ENCODE peak calls at places on chromosomes 1 and 21, in nine cellular contexts. C is breast epithelium, Z is MM.1S, X is GM23338, P is cardiac muscle cell, F is hepatocyte, L is fibroblast of pulmonary artery, V is GM13977, Q is left lung. G is an unnamed sample.

GRCh38 chr1:109773203-109773899 is 9.6 kb upstream of the EPS8L3 start:
- DNase-seq in C (peak; percentile 81), Z (peak; percentile 68), X (peak; percentile 86), P (peak; percentile 91), F (peak; percentile 93), L (peak; percentile 92), V (peak; percentile 82), Q (peak; percentile 86), G (peak; percentile 87)

GRCh38 chr1:23526329-23527041 is 4.5 kb downstream of the E2F2 start:
- DNase-seq in C (no peak), Z (peak; percentile 41), X (no peak), P (no peak), F (no peak), L (no peak), V (no peak), Q (no peak), G (no peak)

GRCh38 chr1:209229494-209230059 is 353.9 kb upstream of the CAMK1G start:
- DNase-seq in C (no peak), Z (no peak), X (no peak), P (no peak), F (no peak), L (no peak), V (no peak), Q (no peak), G (no peak)

GRCh38 chr1:184624051-184624450 is 130.6 kb downstream of the EDEM3 start:
- DNase-seq in C (no peak), Z (no peak), X (no peak), P (no peak), F (no peak), L (no peak), V (no peak), Q (no peak), G (no peak)

GRCh38 chr21:42691901-42692559 is 38.6 kb downstream of the PDE9A start:
- DNase-seq in C (no peak), Z (no peak), X (no peak), P (no peak), F (no peak), L (no peak), V (no peak), Q (peak; percentile 58), G (peak; percentile 67)

GRCh38 chr1:206714331-206715058 is 29.8 kb downstream of the MAPKAPK2 start:
- DNase-seq in C (no peak), Z (peak; percentile 88), X (no peak), P (no peak), F (peak; percentile 66), L (no peak), V (no peak), Q (no peak), G (no peak)

GRCh38 chr1:201649776-201650607 is 111.1 kb downstream of the NAV1 start:
- DNase-seq in C (peak; percentile 66), Z (no peak), X (peak; percentile 92), P (peak; percentile 88), F (peak; percentile 88), L (peak; percentile 77), V (no peak), Q (peak; percentile 93), G (peak; percentile 96)

GRCh38 chr1:66728021-66728420 is 24.2 kb upstream of the DYNLT5 start:
- DNase-seq in C (no peak), Z (no peak), X (no peak), P (no peak), F (no peak), L (peak; percentile 56), V (no peak), Q (no peak), G (no peak)

GRCh38 chr21:41611966-41612606 is 104.1 kb upstream of the TMPRSS2 start:
- DNase-seq in C (no peak), Z (peak; percentile 81), X (peak; percentile 73), P (no peak), F (peak; percentile 77), L (peak; percentile 29), V (peak; percentile 50), Q (no peak), G (no peak)

GRCh38 chr1:2151252-2151651 is 43.3 kb downstream of the FAAP20 start:
- DNase-seq in C (no peak), Z (no peak), X (no peak), P (no peak), F (no peak), L (peak; percentile 11), V (no peak), Q (no peak), G (no peak)

GRCh38 chr1:155479205-155479604 is 83.4 kb downstream of the ASH1L start:
- DNase-seq in C (no peak), Z (no peak), X (no peak), P (no peak), F (no peak), L (peak; percentile 59), V (no peak), Q (no peak), G (no peak)

GRCh38 chr1:24094554-24094953 is 17.4 kb downstream of the MYOM3 start:
- DNase-seq in C (no peak), Z (no peak), X (peak; percentile 33), P (peak; percentile 21), F (no peak), L (no peak), V (no peak), Q (no peak), G (no peak)

GRCh38 chr1:60277269-60277668 is 203.7 kb upstream of the C1orf87 start:
- DNase-seq in C (no peak), Z (no peak), X (no peak), P (no peak), F (no peak), L (no peak), V (no peak), Q (no peak), G (no peak)

GRCh38 chr1:23810818-23811420 is 10.4 kb upstream of the GALE start:
- DNase-seq in C (no peak), Z (peak; percentile 70), X (peak; percentile 86), P (peak; percentile 41), F (peak; percentile 65), L (peak; percentile 54), V (peak; percentile 70), Q (no peak), G (no peak)

DNA sequence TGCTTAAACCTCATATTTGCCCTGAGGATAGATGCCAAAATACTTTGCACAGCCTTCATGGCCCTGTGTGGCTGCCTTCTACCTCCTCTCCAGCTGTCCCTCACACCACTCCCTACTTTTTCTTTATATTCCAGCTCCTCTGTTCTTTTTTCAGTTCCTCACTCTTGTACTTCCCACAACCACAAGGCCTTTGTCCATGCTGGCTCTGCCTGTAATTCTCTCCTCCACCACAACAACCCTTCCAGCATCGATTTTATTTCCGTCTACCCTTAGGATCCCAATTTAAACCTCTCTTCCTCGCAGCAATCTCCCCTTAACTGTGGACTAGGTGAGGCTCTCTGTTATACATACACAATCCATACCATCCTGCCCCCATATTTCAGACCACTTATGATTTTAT is 90.3 kb upstream of the ZC3H11B start:
- DNase-seq in C (no peak), Z (peak; percentile 4), X (peak; percentile 32), P (no peak), F (no peak), L (no peak), V (no peak), Q (no peak), G (no peak)
- TF ChIP-seq CTCF in C (no peak), Z (no peak), X (peak; percentile 18), P (no peak), F (no peak), L (no peak), V (no peak), Q (no peak), G (no peak)

DNA sequence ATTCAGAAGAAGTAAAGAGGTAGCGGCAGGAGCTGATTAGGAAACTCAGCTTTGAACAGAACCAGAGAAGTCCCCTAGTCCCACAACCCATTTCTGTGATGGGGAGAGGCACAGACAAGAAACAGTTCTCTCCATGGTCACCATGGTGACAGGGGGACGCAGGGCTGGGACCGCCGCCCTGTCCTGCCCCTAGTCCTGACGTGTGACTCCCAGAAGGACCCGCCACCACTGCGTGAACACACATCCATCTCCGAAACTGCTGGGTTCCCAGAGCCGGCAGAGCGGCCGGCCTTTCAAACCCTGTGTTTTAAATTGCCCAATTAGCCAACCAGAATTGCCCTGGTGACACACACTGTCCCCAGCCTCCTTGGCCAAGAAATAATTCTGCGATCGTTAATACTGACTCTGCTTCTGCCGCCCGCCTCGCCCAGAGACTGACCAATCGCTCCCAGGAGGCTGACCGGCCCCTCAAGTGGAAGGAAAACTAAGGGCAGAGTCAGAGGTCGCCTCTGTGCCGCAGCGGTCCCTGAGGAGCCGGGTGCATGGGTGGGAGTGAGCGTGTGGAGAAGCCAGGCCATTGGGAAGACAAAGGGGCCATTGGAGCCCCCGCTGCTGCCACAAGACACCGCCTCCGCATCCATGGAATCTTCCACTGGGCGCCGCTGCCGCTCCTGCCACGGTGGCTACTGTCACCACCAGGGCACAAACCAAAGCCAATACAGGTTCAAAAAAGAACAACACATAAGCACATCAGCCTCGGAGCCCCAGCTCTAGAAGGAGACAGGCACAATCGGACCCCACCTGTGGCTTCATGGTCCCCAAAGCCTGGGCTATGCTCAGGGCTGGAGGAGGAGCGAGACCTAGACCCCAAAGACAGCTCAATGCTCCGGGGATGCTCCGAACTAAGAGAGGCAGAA is 273.3 kb downstream of the NPHP4 start:
- DNase-seq in C (no peak), Z (no peak), X (no peak), P (no peak), F (no peak), L (no peak), V (no peak), Q (no peak), G (no peak)
- TF ChIP-seq CTCF in C (no peak), Z (no peak), X (no peak), P (no peak), F (no peak), L (no peak), V (no peak), Q (no peak), G (no peak)

GRCh38 chr1:31230378-31230777 is 9.3 kb downstream of the NKAIN1 start:
- DNase-seq in C (no peak), Z (no peak), X (peak; percentile 30), P (no peak), F (no peak), L (no peak), V (no peak), Q (no peak), G (no peak)
- TF ChIP-seq CTCF in C (no peak), Z (no peak), X (no peak), P (no peak), F (no peak), L (no peak), V (no peak), Q (no peak), G (no peak)

GRCh38 chr1:13697738-13698137 is 2.2 kb upstream of the PRDM2 start:
- DNase-seq in C (no peak), Z (no peak), X (no peak), P (no peak), F (no peak), L (no peak), V (no peak), Q (no peak), G (no peak)

GRCh38 chr1:13701274-13701650 is 1.3 kb downstream of the PRDM2 start:
- DNase-seq in C (no peak), Z (no peak), X (no peak), P (no peak), F (no peak), L (no peak), V (peak; percentile 59), Q (no peak), G (no peak)

GRCh38 chr1:13699510-13699909 is 478 bp upstream of the PRDM2 start:
- DNase-seq in C (no peak), Z (no peak), X (peak; percentile 34), P (no peak), F (no peak), L (peak; percentile 10), V (no peak), Q (no peak), G (no peak)

GRCh38 chr1:13700521-13701273 is 709 bp downstream of the PRDM2 start:
- DNase-seq in C (no peak), Z (peak; percentile 25), X (peak; percentile 52), P (no peak), F (peak; percentile 50), L (peak; percentile 39), V (peak; percentile 73), Q (peak; percentile 87), G (no peak)

GRCh38 chr1:13699936-13700520 is at the start of gene PRDM2:
- DNase-seq in C (no peak), Z (peak; percentile 38), X (peak; percentile 55), P (peak; percentile 67), F (peak; percentile 78), L (peak; percentile 44), V (peak; percentile 78), Q (peak; percentile 92), G (no peak)
- TF ChIP-seq CTCF in C (no peak), Z (no peak), X (no peak), P (no peak), F (no peak), L (no peak), V (no peak), Q (no peak), G (no peak)

G was measured in chondrocyte.